ENCODE peak calls at places on chromosomes 2 and 18, in four cellular contexts. J is breast epithelium, E is thoracic aorta, T is heart right ventricle. H is an unnamed sample. For H3K4me1, the result is how much of the 10 kb centered on the place peaks cover.

GRCh38 chr2:233544079-233544690 is 22.4 kb downstream of the USP40 start:
- DNase-seq in J (no peak), T (no peak), E (no peak), H (no peak)

GRCh38 chr2:82539222-82539621 is 1919.9 kb downstream of the SUCLG1 start:
- DNase-seq in J (no peak), E (no peak), T (no peak), H (no peak)

GRCh38 chr2:12486205-12487118 is 230.3 kb upstream of the TRIB2 start:
- DNase-seq in T (no peak), E (no peak), J (no peak), H (no peak)

GRCh38 chr18:77397617-77398016 is 148.0 kb downstream of the GALR1 start:
- DNase-seq in J (no peak), T (no peak), E (no peak), H (no peak)

GRCh38 chr2:121043061-121043826 is 241.8 kb downstream of the TFCP2L1 start:
- DNase-seq in T (no peak), E (no peak), J (no peak), H (no peak)

GRCh38 chr18:60804412-60804811 is 431.8 kb upstream of the MC4R start:
- DNase-seq in J (no peak), T (no peak), E (no peak), H (no peak)

GRCh38 chr2:218895326-218895725 is 14.7 kb downstream of the WNT10A start:
- DNase-seq in E (no peak), T (no peak), J (no peak), H (no peak)

GRCh38 chr18:66616523-66616983 is 12.7 kb upstream of the CDH19 start:
- DNase-seq in T (no peak), E (no peak), J (no peak), H (no peak)

GRCh38 chr2:199460101-199460671 is 2.4 kb upstream of the SATB2 start:
- DNase-seq in E (no peak), J (no peak), T (no peak), H (no peak)

GRCh38 chr2:103139628-103140268 is 377.9 kb downstream of the TMEM182 start:
- DNase-seq in J (no peak), T (no peak), E (no peak), H (no peak)

GRCh38 chr2:106701134-106701994 is 184.6 kb downstream of the ST6GAL2 start:
- DNase-seq in J (no peak), T (no peak), E (no peak), H (no peak)

GRCh38 chr2:81247648-81248047 is 943.1 kb upstream of the LRRTM1 start:
- DNase-seq in T (no peak), E (no peak), J (no peak), H (no peak)

GRCh38 chr2:128467321-128467901 is 148.7 kb upstream of the HS6ST1 start:
- DNase-seq in T (peak), J (no peak), E (no peak), H (no peak)

GRCh38 chr2:33022989-33023731 is 76.4 kb downstream of the LTBP1 start:
- DNase-seq in T (no peak), J (no peak), E (no peak), H (no peak)

GRCh38 chr18:24818451-24818850 is 358.0 kb downstream of the HRH4 start:
- DNase-seq in J (no peak), E (no peak), T (no peak), H (no peak)

GRCh38 chr2:240595381-240596079 is 9.0 kb downstream of the CAPN10 start:
- DNase-seq in E (no peak), J (no peak), T (no peak), H (no peak)

GRCh38 chr2:85776672-85777071 is 22.9 kb downstream of the ATOH8 start:
- DNase-seq in J (no peak), E (no peak), T (no peak), H (no peak)

GRCh38 chr2:177721087-177721486 is 328.5 kb downstream of the AGPS start:
- DNase-seq in E (no peak), T (no peak), J (no peak), H (no peak)

GRCh38 chr2:196277002-196277401 is 105.6 kb upstream of the STK17B start:
- DNase-seq in J (no peak), T (no peak), E (no peak), H (peak)

GRCh38 chr2:54605836-54606235 is 117.6 kb upstream of the EML6 start:
- DNase-seq in E (no peak), T (no peak), J (no peak), H (no peak)

GRCh38 chr2:39433586-39434195 is 3.4 kb downstream of the MAP4K3 start:
- DNase-seq in J (no peak), T (no peak), E (no peak), H (no peak)
- H3K4me1 ChIP-seq in J (under half), T (half or more), E (under half), H (under half)

DNA sequence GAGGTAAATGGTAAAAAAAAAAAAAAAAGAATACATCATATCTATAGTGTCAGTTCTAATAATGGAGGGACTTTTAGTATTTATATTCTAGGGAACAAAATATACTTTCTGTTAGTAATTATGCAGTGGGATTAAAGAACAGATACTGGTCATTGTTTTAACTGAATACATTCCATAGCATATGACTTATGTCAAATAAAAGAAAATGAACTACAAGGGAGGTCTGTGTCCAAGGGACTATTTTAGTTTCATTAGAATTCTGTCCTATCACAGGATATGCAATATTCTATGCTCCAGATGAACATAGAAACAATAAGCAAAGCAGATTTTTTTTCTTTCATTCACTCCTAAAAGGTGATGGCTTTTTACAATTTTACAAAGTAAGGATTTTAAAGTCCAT is 154.2 kb upstream of the ZEB2 start:
- DNase-seq in E (no peak), T (no peak), J (no peak), H (no peak)
- TF ChIP-seq CTCF in E (no peak), T (no peak), J (no peak), H (no peak)

DNA sequence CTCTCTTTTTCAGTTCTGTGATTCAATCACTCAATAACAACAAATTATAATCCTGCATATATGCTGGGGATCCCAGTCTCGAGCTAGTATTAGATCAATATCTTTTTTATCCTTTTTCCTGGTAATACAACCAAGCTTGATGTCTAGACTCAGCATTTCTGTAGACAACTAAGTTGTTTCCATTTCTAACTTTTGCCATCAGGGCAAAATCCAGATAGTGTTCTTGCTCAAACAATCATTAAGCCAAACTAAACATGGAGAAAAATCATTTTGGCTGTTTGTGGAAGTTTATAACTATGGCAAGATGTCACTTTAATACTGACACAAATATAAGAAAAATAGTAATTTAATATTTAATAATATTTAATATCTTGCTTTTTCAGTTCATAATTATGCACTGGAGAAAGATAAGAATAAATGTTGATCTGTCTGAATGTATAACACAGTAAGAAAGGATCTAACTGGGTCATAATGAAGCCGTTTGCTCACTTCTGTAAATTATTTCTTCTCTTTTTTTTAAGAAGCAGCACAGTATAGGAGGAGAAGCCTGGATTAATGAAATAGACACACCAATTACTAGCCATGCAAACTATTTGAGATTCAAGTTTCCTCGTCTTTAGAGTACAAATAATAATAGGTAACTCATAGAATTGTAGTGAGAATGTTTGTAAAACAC is 979.1 kb downstream of the LRP1B start:
- DNase-seq in J (no peak), T (no peak), E (no peak), H (no peak)
- H3K4me3 ChIP-seq in J (no peak), T (no peak), E (no peak), H (no peak)

GRCh38 chr2:239155806-239156480 is 244.9 kb downstream of the HDAC4 start:
- DNase-seq in T (no peak), E (no peak), J (no peak), H (no peak)
- H3K4me1 ChIP-seq in T (under half), E (under half), J (under half), H (under half)

GRCh38 chr18:48749768-48750167 is 201.0 kb downstream of the SMAD7 start:
- DNase-seq in E (no peak), T (peak), J (peak), H (no peak)
- TF ChIP-seq CTCF in E (peak), T (no peak), J (no peak), H (no peak)

GRCh38 chr2:26657265-26657664 is 16.1 kb upstream of the CIB4 start:
- DNase-seq in J (no peak), E (no peak), T (no peak), H (no peak)

GRCh38 chr2:26658691-26659346 is 17.7 kb upstream of the CIB4 start:
- DNase-seq in T (no peak), E (no peak), J (no peak), H (no peak)

GRCh38 chr2:26655611-26656195 is 14.5 kb upstream of the CIB4 start:
- DNase-seq in J (no peak), T (no peak), E (no peak), H (no peak)

DNA sequence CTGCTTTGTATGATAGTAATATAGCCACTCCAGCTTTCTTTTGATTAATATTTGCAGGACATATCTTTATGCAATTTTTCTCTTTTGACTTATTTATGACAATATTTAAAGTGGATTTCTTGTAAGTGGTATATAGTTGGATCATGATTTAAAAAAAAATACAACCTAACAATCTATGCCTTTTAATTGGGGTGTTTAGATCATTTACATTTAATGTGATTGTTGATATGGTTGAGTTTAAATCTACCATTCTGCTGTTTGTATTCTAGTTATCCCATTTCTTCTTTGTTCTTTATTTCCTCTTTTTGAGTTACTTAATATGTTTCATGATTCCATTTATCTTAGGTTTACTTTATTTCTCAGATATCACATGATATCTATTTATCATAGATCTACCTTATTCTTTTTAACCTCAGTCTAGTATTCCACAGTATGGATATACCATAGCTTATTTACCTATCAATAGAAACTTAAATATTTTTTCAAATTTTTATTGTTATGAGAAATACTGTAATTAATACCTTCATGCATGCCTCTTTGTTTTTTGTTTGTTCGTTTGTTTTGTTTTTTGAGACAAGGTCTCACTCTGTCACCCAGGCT is 19.3 kb upstream of the CIB4 start:
- DNase-seq in J (no peak), E (no peak), T (no peak), H (no peak)
- H3K4me3 ChIP-seq in J (no peak), E (no peak), T (no peak), H (no peak)

DNA sequence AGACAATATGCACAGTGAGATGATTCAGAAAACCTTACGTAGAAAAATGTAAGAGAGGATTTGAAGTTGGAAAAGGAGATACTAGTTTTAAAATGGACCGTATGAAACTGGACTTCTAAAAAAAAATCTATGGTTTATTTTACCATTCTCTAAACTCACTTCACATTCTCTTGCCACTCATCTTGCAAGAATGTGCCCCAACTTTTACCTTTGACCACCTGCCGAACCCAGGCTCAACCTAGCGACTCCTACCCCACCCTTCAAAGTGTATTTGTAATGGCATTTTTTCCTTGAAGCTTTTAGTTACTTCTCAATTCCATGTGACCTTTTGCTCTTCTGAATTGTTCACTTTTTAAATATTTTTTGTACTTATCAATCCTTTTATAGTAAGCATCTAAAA is 160.8 kb downstream of the PHLPP1 start:
- DNase-seq in E (no peak), J (no peak), T (no peak), H (no peak)
- H3K4me1 ChIP-seq in E (under half), J (under half), T (under half), H (under half)